ENCODE peak calls at places on chromosomes 5 and 9, in six cellular contexts. M is Right ventricle myocardium inferior; Q is activated T-cell treated with anti-CD3 and anti-CD28 coated beads, Interleukin-2, amount 50 U/mL, for 72 hours; F is activated CD4-positive, alpha-beta T cell treated with anti-CD3 and anti-CD28 coated beads for 36 hours; L is lower lobe of right lung; K is naive thymus-derived CD4-positive, alpha-beta T cell. A is an unnamed sample.

GRCh38 chr5:58382131-58382534 is 77.8 kb downstream of the PLK2 start:
- ATAC-seq in F (no peak), K (no peak), M (no peak), L (no peak), Q (no peak), A (no peak)

GRCh38 chr9:126014726-126015125 is 267.6 kb downstream of the PBX3 start:
- ATAC-seq in L (no peak), F (no peak), M (no peak), Q (no peak), K (no peak), A (no peak)

GRCh38 chr9:135887021-135887507 is 20.3 kb downstream of the CAMSAP1 start:
- ATAC-seq in M (peak), K (peak), Q (no peak), F (peak), L (peak), A (peak)

GRCh38 chr5:19855929-19856328 is 132.1 kb downstream of the CDH18 start:
- ATAC-seq in K (no peak), M (no peak), L (no peak), Q (no peak), F (no peak), A (no peak)

GRCh38 chr9:28342815-28343338 is 769.6 kb upstream of the C9orf72 start:
- ATAC-seq in Q (no peak), K (no peak), L (no peak), F (no peak), M (no peak), A (no peak)

GRCh38 chr5:123538670-123539459 is 26.9 kb downstream of the CSNK1G3 start:
- ATAC-seq in K (no peak), Q (no peak), M (no peak), L (no peak), F (no peak), A (no peak)

GRCh38 chr5:104643320-104643719 is 1080.7 kb upstream of the NUDT12 start:
- ATAC-seq in M (no peak), K (no peak), Q (no peak), F (no peak), L (no peak), A (no peak)

GRCh38 chr5:103889500-103890209 is 327.1 kb upstream of the NUDT12 start:
- ATAC-seq in K (no peak), M (no peak), L (no peak), Q (no peak), F (no peak), A (no peak)

GRCh38 chr5:13944564-13945195 is at the start of gene DNAH5:
- ATAC-seq in Q (no peak), K (no peak), F (no peak), L (no peak), M (no peak), A (no peak)

GRCh38 chr5:33410221-33410620 is 30.5 kb upstream of the TARS1 start:
- ATAC-seq in K (no peak), L (no peak), F (no peak), Q (no peak), M (no peak), A (no peak)

GRCh38 chr9:88011005-88011766 is 36.9 kb upstream of the CDK20 start:
- ATAC-seq in F (no peak), Q (no peak), K (no peak), M (no peak), L (no peak), A (no peak)

A was measured in activated T-helper 17 cell treated with anti-CD3 and anti-CD28 coated beads, Interleukin-2, amount 50 U/mL, for 72 hours.